ENCODE peak calls at places on chromosomes 7 and 10, in five cellular contexts. One of them, this sample, is unnamed.

GRCh38 chr10:103839867-103840746 is 15.3 kb downstream of the SH3PXD2A start:
- DNase-seq in naive B cell: no peak
- DNase-seq in OCI-LY7: no peak
- DNase-seq in bronchial epithelial cell: no peak
- DNase-seq in T-helper 1 cell: no peak
- DNase-seq in this sample: no peak

GRCh38 chr10:71555760-71556159 is 159.0 kb downstream of the CDH23 start:
- DNase-seq in naive B cell: no peak
- DNase-seq in OCI-LY7: no peak
- DNase-seq in bronchial epithelial cell: no peak
- DNase-seq in T-helper 1 cell: no peak
- DNase-seq in this sample: no peak

GRCh38 chr7:28036748-28037147 is 143.8 kb downstream of the JAZF1 start:
- DNase-seq in naive B cell: no peak
- DNase-seq in OCI-LY7: no peak
- DNase-seq in bronchial epithelial cell: no peak
- DNase-seq in T-helper 1 cell: no peak
- DNase-seq in this sample: no peak

GRCh38 chr7:26199301-26200112 is 1.0 kb downstream of the HNRNPA2B1 start:
- DNase-seq in naive B cell: no peak
- DNase-seq in OCI-LY7: peak
- DNase-seq in bronchial epithelial cell: peak
- DNase-seq in T-helper 1 cell: peak
- DNase-seq in this sample: peak

GRCh38 chr10:2979267-2979660 is 88.1 kb upstream of the PFKP start:
- DNase-seq in naive B cell: no peak
- DNase-seq in OCI-LY7: no peak
- DNase-seq in bronchial epithelial cell: no peak
- DNase-seq in T-helper 1 cell: no peak
- DNase-seq in this sample: no peak

GRCh38 chr10:132231656-132232552 is 45.2 kb downstream of the DPYSL4 start:
- DNase-seq in naive B cell: peak
- DNase-seq in OCI-LY7: no peak
- DNase-seq in bronchial epithelial cell: no peak
- DNase-seq in T-helper 1 cell: no peak
- DNase-seq in this sample: no peak

GRCh38 chr7:48497521-48497920 is 326.3 kb downstream of the ABCA13 start:
- DNase-seq in naive B cell: no peak
- DNase-seq in OCI-LY7: no peak
- DNase-seq in bronchial epithelial cell: peak
- DNase-seq in T-helper 1 cell: no peak
- DNase-seq in this sample: no peak

GRCh38 chr7:123343611-123344010 is 143.8 kb upstream of the SLC13A1 start:
- DNase-seq in naive B cell: no peak
- DNase-seq in OCI-LY7: no peak
- DNase-seq in bronchial epithelial cell: no peak
- DNase-seq in T-helper 1 cell: no peak
- DNase-seq in this sample: no peak

GRCh38 chr7:91280604-91281003 is 16.4 kb downstream of the FZD1 start:
- DNase-seq in naive B cell: no peak
- DNase-seq in OCI-LY7: no peak
- DNase-seq in bronchial epithelial cell: no peak
- DNase-seq in T-helper 1 cell: no peak
- DNase-seq in this sample: no peak

GRCh38 chr7:121872831-121873764 is at the start of gene PTPRZ1:
- DNase-seq in naive B cell: no peak
- DNase-seq in OCI-LY7: no peak
- DNase-seq in bronchial epithelial cell: peak
- DNase-seq in T-helper 1 cell: no peak
- DNase-seq in this sample: peak

GRCh38 chr7:156429514-156429913 is 211.1 kb upstream of the RNF32 start:
- DNase-seq in naive B cell: no peak
- DNase-seq in OCI-LY7: no peak
- DNase-seq in bronchial epithelial cell: no peak
- DNase-seq in T-helper 1 cell: no peak
- DNase-seq in this sample: no peak

GRCh38 chr10:75431180-75432111 is at the start of gene LRMDA:
- DNase-seq in naive B cell: no peak
- DNase-seq in OCI-LY7: no peak
- DNase-seq in bronchial epithelial cell: no peak
- DNase-seq in T-helper 1 cell: no peak
- DNase-seq in this sample: no peak

GRCh38 chr7:22821702-22822485 is 755 bp downstream of the TOMM7 start:
- DNase-seq in naive B cell: no peak
- DNase-seq in OCI-LY7: no peak
- DNase-seq in bronchial epithelial cell: peak
- DNase-seq in T-helper 1 cell: no peak
- DNase-seq in this sample: peak

GRCh38 chr10:26737730-26738129 is 40.2 kb downstream of the PDSS1 start:
- DNase-seq in naive B cell: peak
- DNase-seq in OCI-LY7: peak
- DNase-seq in bronchial epithelial cell: peak
- DNase-seq in T-helper 1 cell: no peak
- DNase-seq in this sample: no peak

GRCh38 chr10:118698421-118698820 is 56.3 kb downstream of the CACUL1 start:
- DNase-seq in naive B cell: no peak
- DNase-seq in OCI-LY7: no peak
- DNase-seq in bronchial epithelial cell: peak
- DNase-seq in T-helper 1 cell: peak
- DNase-seq in this sample: peak

GRCh38 chr10:25556457-25556856 is 377.6 kb upstream of the MYO3A start:
- DNase-seq in naive B cell: no peak
- DNase-seq in OCI-LY7: no peak
- DNase-seq in bronchial epithelial cell: peak
- DNase-seq in T-helper 1 cell: no peak
- DNase-seq in this sample: peak

GRCh38 chr10:95818663-95819062 is 62.7 kb downstream of the ENTPD1 start:
- DNase-seq in naive B cell: no peak
- DNase-seq in OCI-LY7: no peak
- DNase-seq in bronchial epithelial cell: peak
- DNase-seq in T-helper 1 cell: no peak
- DNase-seq in this sample: peak

GRCh38 chr10:17669185-17669872 is 25.4 kb downstream of the STAM start:
- DNase-seq in naive B cell: peak
- DNase-seq in OCI-LY7: no peak
- DNase-seq in bronchial epithelial cell: no peak
- DNase-seq in T-helper 1 cell: peak
- DNase-seq in this sample: no peak

GRCh38 chr7:114922652-114923402 is 933 bp downstream of the MDFIC start:
- DNase-seq in naive B cell: peak
- DNase-seq in OCI-LY7: no peak
- DNase-seq in bronchial epithelial cell: peak
- DNase-seq in T-helper 1 cell: peak
- DNase-seq in this sample: peak